ENCODE peak calls at places on chromosomes 16 and 17, in seven cellular contexts. Z is progenitor cell of endocrine pancreas, V is NCI-H510A treated with DMSO at 0.1 percent for 48 hours, N is AG10803, I is gastrocnemius medialis, U is NAMALWA, S is lung microvascular endothelial cell. B is an unnamed sample.

GRCh38 chr17:1720856-1721386 is 3.6 kb upstream of the WDR81 start:
- DNase-seq in Z (peak), V (peak), N (peak), I (peak), U (peak), S (peak), B (peak)

GRCh38 chr17:12996941-12997340 is 20.9 kb downstream of the ELAC2 start:
- DNase-seq in Z (no peak), V (no peak), N (no peak), I (no peak), U (no peak), S (no peak), B (no peak)

GRCh38 chr17:81004336-81005015 is 12.8 kb downstream of the CHMP6 start:
- DNase-seq in Z (no peak), V (no peak), N (no peak), I (no peak), U (no peak), S (no peak), B (no peak)

GRCh38 chr17:4230142-4230541 is 33.6 kb downstream of the ANKFY1 start:
- DNase-seq in Z (no peak), V (no peak), N (peak), I (peak), U (no peak), S (peak), B (peak)

GRCh38 chr17:27496005-27496404 is 39.8 kb downstream of the KSR1 start:
- DNase-seq in Z (no peak), V (no peak), N (peak), I (no peak), U (no peak), S (no peak), B (no peak)

GRCh38 chr16:12573730-12574383 is 229.8 kb downstream of the CPPED1 start:
- DNase-seq in Z (peak), V (peak), N (peak), I (no peak), U (peak), S (peak), B (no peak)

GRCh38 chr17:5325851-5326250 is 43.8 kb downstream of the RABEP1 start:
- DNase-seq in Z (no peak), V (no peak), N (no peak), I (no peak), U (no peak), S (no peak), B (no peak)

GRCh38 chr17:33964344-33964979 is 290.6 kb upstream of the CCL2 start:
- DNase-seq in Z (no peak), V (no peak), N (no peak), I (no peak), U (peak), S (no peak), B (no peak)

GRCh38 chr16:63776437-63776836 is 1345.4 kb downstream of the CDH11 start:
- DNase-seq in Z (no peak), V (no peak), N (no peak), I (no peak), U (no peak), S (no peak), B (no peak)

GRCh38 chr17:31521632-31522283 is 130.3 kb downstream of the RAB11FIP4 start:
- DNase-seq in Z (no peak), V (no peak), N (no peak), I (no peak), U (no peak), S (no peak), B (no peak)

GRCh38 chr17:82567286-82567685 is 47.8 kb downstream of the FOXK2 start:
- DNase-seq in Z (no peak), V (no peak), N (no peak), I (no peak), U (no peak), S (no peak), B (no peak)

GRCh38 chr17:44069974-44070454 is 521 bp upstream of the G6PC3 start:
- DNase-seq in Z (no peak), V (peak), N (peak), I (no peak), U (peak), S (no peak), B (no peak)

GRCh38 chr17:21089145-21089544 is 37.6 kb upstream of the DHRS7B start:
- DNase-seq in Z (no peak), V (no peak), N (peak), I (no peak), U (no peak), S (no peak), B (no peak)

GRCh38 chr16:17205279-17206139 is 265.3 kb downstream of the XYLT1 start:
- DNase-seq in Z (no peak), V (peak), N (peak), I (no peak), U (no peak), S (peak), B (no peak)

GRCh38 chr16:52090080-52090479 is 456.9 kb downstream of the TOX3 start:
- DNase-seq in Z (no peak), V (no peak), N (peak), I (no peak), U (no peak), S (no peak), B (no peak)

GRCh38 chr17:7835818-7836595 is 2.0 kb downstream of the KDM6B start:
- DNase-seq in Z (no peak), V (peak), N (peak), I (peak), U (no peak), S (peak), B (no peak)